ENCODE peak calls at places on chromosomes 11 and 22, in eight cellular contexts. E, Y, S, L, M, B, A and I are unnamed samples. For H3K4me1, the result is how much of the 10 kb centered on the place peaks cover.

GRCh38 chr11:84714316-84714780 is 912.8 kb downstream of the DLG2 start:
- DNase-seq in M (peak), L (peak), B (peak), Y (peak), E (peak), A (no peak), S (no peak), I (no peak)

GRCh38 chr22:42562282-42562681 is 8.5 kb downstream of the SERHL2 start:
- DNase-seq in Y (no peak), S (no peak), B (no peak), M (no peak), A (no peak), E (no peak), L (no peak), I (no peak)

GRCh38 chr11:70834277-70834940 is 418.0 kb downstream of the SHANK2 start:
- DNase-seq in E (no peak), Y (no peak), A (no peak), B (no peak), M (no peak), S (no peak), L (no peak), I (no peak)

GRCh38 chr22:39839917-39840510 is 53.5 kb downstream of the ENTHD1 start:
- DNase-seq in A (no peak), E (no peak), S (no peak), Y (peak), L (no peak), M (no peak), B (no peak), I (no peak)

GRCh38 chr11:65855927-65856363 is 2.0 kb downstream of the CFL1 start:
- DNase-seq in Y (no peak), A (no peak), M (no peak), B (no peak), L (no peak), S (no peak), E (no peak), I (no peak)

GRCh38 chr22:33841281-33842005 is 78.8 kb downstream of the LARGE1 start:
- DNase-seq in L (no peak), E (no peak), S (no peak), Y (no peak), A (no peak), M (no peak), B (no peak), I (no peak)

GRCh38 chr22:17739196-17739975 is 34.9 kb downstream of the BID start:
- DNase-seq in S (no peak), E (no peak), B (no peak), L (no peak), Y (no peak), M (no peak), A (no peak), I (no peak)

GRCh38 chr11:101686514-101686913 is 102.7 kb upstream of the TRPC6 start:
- DNase-seq in B (no peak), A (no peak), L (peak), Y (no peak), S (no peak), E (peak), M (no peak), I (no peak)

GRCh38 chr11:116948375-116948774 is 111.0 kb upstream of the APOA1 start:
- DNase-seq in S (no peak), A (no peak), E (peak), M (no peak), B (no peak), L (peak), Y (no peak), I (no peak)

GRCh38 chr11:10763766-10764165 is 12.7 kb downstream of the CTR9 start:
- DNase-seq in M (no peak), L (no peak), E (no peak), A (no peak), Y (no peak), S (no peak), B (no peak), I (no peak)

GRCh38 chr11:122910775-122911174 is 28.2 kb downstream of the JHY start:
- DNase-seq in M (no peak), L (peak), Y (no peak), B (peak), E (peak), S (no peak), A (no peak), I (peak)

GRCh38 chr11:82857145-82857544 is 43.1 kb downstream of the PRCP start:
- DNase-seq in B (no peak), L (no peak), M (no peak), E (no peak), Y (no peak), A (no peak), S (no peak), I (no peak)

GRCh38 chr11:82855616-82856015 is 44.6 kb downstream of the PRCP start:
- DNase-seq in E (no peak), Y (no peak), A (no peak), B (no peak), L (peak), M (no peak), S (no peak), I (no peak)

GRCh38 chr11:82859746-82860145 is 40.5 kb downstream of the PRCP start:
- DNase-seq in E (peak), Y (no peak), B (no peak), A (no peak), L (no peak), S (no peak), M (no peak), I (no peak)

GRCh38 chr11:82858556-82859091 is 41.6 kb downstream of the PRCP start:
- DNase-seq in A (no peak), Y (no peak), B (peak), E (peak), M (no peak), L (peak), S (no peak), I (no peak)

DNA sequence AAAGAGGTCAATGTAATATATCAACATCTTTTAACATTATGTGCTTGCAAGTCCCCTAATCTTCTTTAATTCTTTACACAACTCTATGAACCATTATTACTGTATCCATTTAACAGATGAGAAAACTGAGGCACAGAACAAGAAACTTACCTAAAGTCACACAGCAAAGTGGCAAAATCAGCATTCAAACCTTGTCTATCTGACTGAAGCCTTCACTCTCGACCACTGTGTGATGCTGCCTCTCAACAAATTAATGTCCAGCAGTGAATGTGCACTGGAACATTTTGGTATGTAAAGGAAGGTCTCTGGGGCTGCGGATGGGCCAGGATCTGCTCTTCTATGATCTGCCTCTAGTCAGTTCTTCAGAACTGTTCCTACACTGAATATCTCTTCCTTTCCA is 42.1 kb downstream of the PRCP start:
- DNase-seq in Y (no peak), E (no peak), B (peak), M (no peak), S (no peak), A (no peak), L (no peak), I (no peak)
- H3K4me3 ChIP-seq in Y (no peak), E (no peak), B (no peak), M (no peak), S (no peak), A (no peak), L (no peak), I (no peak)

DNA sequence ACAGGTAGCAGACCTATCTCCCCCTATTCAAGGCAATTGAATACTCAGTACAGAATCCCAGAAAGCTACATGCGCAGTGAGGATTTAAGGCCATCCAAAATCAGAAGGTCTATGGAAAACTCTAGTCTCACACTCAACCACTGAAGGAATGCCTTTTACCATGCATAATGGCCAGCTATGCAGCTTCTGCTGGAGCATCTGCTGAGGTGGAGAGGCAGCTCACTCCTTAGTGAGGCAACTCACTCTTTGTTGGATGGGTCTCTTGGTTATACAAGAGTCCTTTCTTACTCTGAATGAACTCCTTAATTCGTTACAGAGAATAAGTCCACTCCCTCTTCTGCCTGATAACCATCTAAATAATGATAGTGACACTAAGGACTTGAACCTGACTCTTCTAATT is 286.4 kb upstream of the CCDC90B start:
- DNase-seq in B (no peak), L (no peak), A (no peak), S (no peak), Y (no peak), E (no peak), M (no peak), I (no peak)
- H3K4me1 ChIP-seq in B (under half), L (under half), A (under half), S (under half), Y (under half), E (under half), M (under half), I (under half)

GRCh38 chr11:7599209-7599608 is 74.1 kb downstream of the CYB5R2 start:
- DNase-seq in M (no peak), L (no peak), E (no peak), B (no peak), S (no peak), A (no peak), Y (no peak), I (no peak)
- H3K27ac ChIP-seq in M (peak), L (no peak), E (no peak), B (no peak), S (no peak), A (peak), Y (no peak), I (no peak)

DNA sequence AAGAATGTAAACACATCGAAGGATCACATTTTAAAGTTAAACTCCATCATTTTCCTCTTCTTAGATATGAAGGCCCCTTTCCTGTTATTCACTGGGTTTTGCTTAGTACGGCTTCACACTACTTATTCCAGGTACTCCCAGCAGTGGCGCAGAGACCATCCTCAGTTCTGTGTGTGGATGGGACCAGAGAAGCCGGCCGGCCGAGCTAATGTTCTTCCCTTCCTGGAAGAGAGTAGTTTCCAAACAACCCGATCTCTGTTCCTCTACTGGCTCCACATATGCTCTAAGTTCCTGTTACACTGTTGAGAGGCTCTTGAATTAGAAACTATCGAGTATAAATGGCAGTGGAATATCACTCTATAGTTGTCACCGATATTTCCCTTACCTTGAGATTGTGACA is 684 bp upstream of the NFRKB start:
- DNase-seq in E (no peak), Y (no peak), A (no peak), L (peak), B (peak), S (no peak), M (no peak), I (no peak)
- H3K4me3 ChIP-seq in E (peak), Y (peak), A (peak), L (peak), B (peak), S (peak), M (peak), I (peak)

GRCh38 chr11:88474655-88475054 is 137.1 kb upstream of the CTSC start:
- DNase-seq in S (no peak), L (no peak), Y (no peak), M (no peak), E (no peak), B (no peak), A (no peak), I (no peak)
- H3K4me1 ChIP-seq in S (under half), L (under half), Y (under half), M (under half), E (under half), B (under half), A (under half), I (under half)

GRCh38 chr11:73203790-73204189 is 14.3 kb upstream of the P2RY2 start:
- DNase-seq in M (no peak), E (no peak), L (no peak), Y (no peak), A (no peak), S (no peak), B (peak), I (no peak)

GRCh38 chr11:73201249-73201648 is 16.8 kb upstream of the P2RY2 start:
- DNase-seq in E (peak), L (no peak), Y (no peak), A (no peak), M (no peak), S (no peak), B (no peak), I (no peak)

GRCh38 chr11:73203322-73203721 is 14.8 kb upstream of the P2RY2 start:
- DNase-seq in B (no peak), E (no peak), L (no peak), Y (no peak), A (no peak), S (no peak), M (no peak), I (no peak)

GRCh38 chr11:73200256-73200655 is 17.8 kb upstream of the P2RY2 start:
- DNase-seq in L (no peak), B (no peak), S (no peak), A (no peak), Y (no peak), M (no peak), E (no peak), I (no peak)

DNA sequence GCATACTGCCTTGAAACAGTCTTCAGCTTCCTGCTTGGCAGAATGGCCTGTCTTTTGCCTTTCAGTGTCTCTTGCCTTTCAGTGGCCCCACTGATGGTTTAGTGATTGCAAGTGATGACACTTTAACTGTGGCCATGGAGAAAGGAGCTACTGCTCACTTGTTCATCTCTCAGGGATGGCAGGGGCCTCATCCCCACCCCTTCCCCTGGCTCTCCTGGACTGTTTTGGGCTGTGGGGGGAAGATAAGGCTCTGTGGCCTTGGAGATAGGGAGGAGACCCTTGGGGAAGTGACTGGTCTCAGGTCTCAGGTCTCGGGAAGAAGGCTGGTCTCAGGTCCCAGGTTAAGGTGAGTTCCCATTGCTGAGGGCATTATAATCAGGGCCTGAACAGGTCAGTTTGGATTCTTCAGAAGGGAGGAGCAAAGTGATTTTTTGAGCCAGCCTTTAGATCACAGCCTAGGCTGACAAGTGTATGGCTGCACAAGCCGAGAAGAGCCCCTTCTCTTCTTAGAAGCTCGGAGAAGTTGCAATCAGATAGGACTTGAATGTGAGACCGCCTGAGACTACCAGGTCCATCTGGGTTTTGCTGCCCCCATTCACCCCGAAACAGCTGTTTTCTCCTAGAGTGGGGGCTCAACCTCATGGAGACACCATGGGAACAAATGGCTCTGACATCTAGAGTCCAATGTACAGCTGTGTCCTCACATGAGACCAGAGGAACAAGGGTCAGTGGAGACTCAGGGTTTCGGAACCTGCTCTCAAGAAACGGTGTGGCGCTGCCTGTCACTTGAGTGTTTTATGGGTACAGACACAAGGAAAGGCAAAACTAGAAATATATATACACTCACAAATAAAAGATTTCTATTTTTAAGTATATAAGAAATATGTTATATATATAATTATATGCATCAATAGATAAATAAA is 15.9 kb upstream of the P2RY2 start:
- DNase-seq in L (no peak), S (no peak), Y (no peak), B (no peak), E (no peak), A (no peak), M (no peak), I (no peak)
- H3K27ac ChIP-seq in L (no peak), S (no peak), Y (no peak), B (no peak), E (no peak), A (no peak), M (no peak), I (no peak)

DNA sequence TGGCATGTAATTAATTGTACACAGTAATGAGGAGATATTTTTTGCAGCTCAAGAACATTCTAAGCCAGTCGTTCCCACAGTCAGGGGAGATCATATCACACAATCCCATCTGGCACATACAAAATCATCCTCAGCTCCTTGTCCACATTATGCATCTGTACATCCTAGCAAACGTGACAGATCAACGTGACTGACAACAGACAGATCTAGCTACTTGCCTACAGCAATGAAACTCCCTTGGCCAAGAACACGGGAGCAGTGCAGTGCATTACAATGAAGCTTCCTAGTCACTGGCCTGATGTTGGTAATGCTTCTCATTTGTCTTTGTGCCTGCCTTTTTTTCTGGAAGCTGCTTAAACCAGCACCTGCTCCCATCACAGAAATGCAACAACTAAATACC is 24.5 kb upstream of the GUCY1A2 start:
- DNase-seq in Y (no peak), M (no peak), S (no peak), B (no peak), E (no peak), L (peak), A (no peak), I (no peak)
- H3K4me3 ChIP-seq in Y (no peak), M (no peak), S (no peak), B (no peak), E (no peak), L (no peak), A (no peak), I (no peak)

DNA sequence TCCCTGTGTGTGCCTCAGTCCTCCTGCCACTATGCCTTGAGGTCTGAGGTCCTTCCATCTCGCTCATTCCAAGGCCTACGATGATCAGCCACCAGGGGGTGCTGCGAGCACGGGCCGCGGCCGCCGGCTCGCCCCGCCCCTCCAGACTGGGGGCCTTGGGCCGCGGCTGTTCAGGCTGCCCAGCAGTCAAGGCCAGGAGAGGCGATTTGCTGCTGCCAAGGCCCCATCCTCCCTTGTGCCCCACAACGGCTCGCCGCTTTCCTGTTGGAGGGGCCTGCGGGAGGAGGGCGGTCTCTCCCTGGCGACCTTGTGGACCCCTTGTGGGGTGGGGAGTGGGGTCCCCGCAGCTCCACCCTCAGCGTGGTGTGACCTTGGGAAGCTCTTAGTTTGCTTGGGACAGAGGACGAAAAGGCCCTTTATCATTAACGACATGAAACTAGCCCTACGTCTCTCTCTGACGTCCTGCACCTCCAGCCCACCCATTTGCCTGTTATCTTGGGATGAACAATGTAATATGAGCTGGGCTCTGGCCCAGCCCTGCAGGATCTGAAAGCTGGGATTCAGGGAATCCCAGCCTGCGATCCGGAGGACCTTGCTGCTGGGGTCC is 5.4 kb upstream of the GALR3 start:
- DNase-seq in Y (peak), E (peak), B (peak), A (peak), S (peak), M (peak), L (peak), I (peak)
- H3K4me1 ChIP-seq in Y (under half), E (under half), B (under half), A (under half), S (under half), M (under half), L (under half), I (under half)